ENCODE peak calls at places on chromosomes 4 and X, in five cellular contexts. E is right lobe of liver, I is astrocyte of the spinal cord, K is foreskin fibroblast, O is IMR-90. U is an unnamed sample.

GRCh38 chr4:103021120-103021519 is 1.6 kb upstream of the SLC9B1 start:
- DNase-seq in O (no peak), E (no peak), I (no peak), K (no peak), U (no peak)

GRCh38 chr4:79663157-79663556 is 255.1 kb upstream of the GK2 start:
- DNase-seq in I (no peak), K (no peak), E (no peak), O (no peak), U (no peak)

GRCh38 chr4:148056879-148057278 is 325.0 kb downstream of the ARHGAP10 start:
- DNase-seq in K (peak; percentile 65), O (peak; percentile 77), E (peak; percentile 59), I (peak; percentile 75), U (peak; percentile 29)

GRCh38 chr4:80138556-80139538 is 58.5 kb upstream of the PRDM8 start:
- DNase-seq in I (peak; percentile 53), O (peak; percentile 82), E (no peak), K (peak; percentile 78), U (no peak)

GRCh38 chr4:97867557-97868091 is 275.7 kb downstream of the STPG2 start:
- DNase-seq in O (no peak), K (no peak), E (no peak), I (no peak), U (no peak)

GRCh38 chrX:120452131-120452530 is 17.0 kb downstream of the LAMP2 start:
- DNase-seq in E (no peak), I (peak; percentile 47), K (peak; percentile 67), O (peak; percentile 26), U (peak; percentile 4)

GRCh38 chr4:6250235-6250983 is 19.2 kb upstream of the WFS1 start:
- DNase-seq in I (peak; percentile 65), K (peak; percentile 80), E (no peak), O (peak; percentile 59), U (peak; percentile 55)

GRCh38 chr4:112905728-112906127 is 143.7 kb upstream of the ANK2 start:
- DNase-seq in O (no peak), I (no peak), E (no peak), K (no peak), U (no peak)

GRCh38 chrX:41561045-41561444 is 113.9 kb downstream of the NYX start:
- DNase-seq in O (peak; percentile 95), I (peak; percentile 87), K (peak; percentile 82), E (no peak), U (peak; percentile 7)

GRCh38 chr4:74536557-74536956 is 91.6 kb downstream of the AREG start:
- DNase-seq in O (no peak), K (peak; percentile 42), I (peak; percentile 38), E (no peak), U (peak; percentile 11)
- TF ChIP-seq CTCF in O (peak; percentile 26), K (peak; percentile 3), I (peak; percentile 32), E (peak; percentile 9), U (peak; percentile 45)

GRCh38 chrX:38262715-38263620 is 42.3 kb upstream of the SRPX start:
- DNase-seq in I (peak; percentile 15), K (peak; percentile 58), E (no peak), O (peak; percentile 72), U (no peak)

GRCh38 chrX:38256019-38256418 is 35.3 kb upstream of the SRPX start:
- DNase-seq in I (no peak), E (no peak), K (no peak), O (no peak), U (no peak)

GRCh38 chrX:38260231-38260630 is 39.6 kb upstream of the SRPX start:
- DNase-seq in K (no peak), I (peak; percentile 15), O (peak; percentile 11), E (no peak), U (peak; percentile 34)
- TF ChIP-seq CTCF in K (peak; percentile 32), I (peak; percentile 45), O (peak; percentile 33), E (peak; percentile 40), U (no peak)

GRCh38 chrX:139125916-139126315 is 404.6 kb upstream of the F9 start:
- DNase-seq in O (no peak), E (no peak), K (no peak), I (no peak), U (no peak)
- TF ChIP-seq CTCF in O (no peak), E (no peak), K (no peak), I (no peak), U (no peak)

GRCh38 chrX:100647095-100647494 is 3.1 kb downstream of the SRPX2 start:
- DNase-seq in O (no peak), I (peak; percentile 45), E (no peak), K (peak; percentile 41), U (no peak)
- TF ChIP-seq CTCF in O (no peak), I (no peak), E (no peak), K (no peak), U (no peak)

GRCh38 chr4:7556558-7556957 is 121.8 kb upstream of the PSAPL1 start:
- DNase-seq in E (no peak), K (no peak), O (no peak), I (no peak), U (no peak)
- TF ChIP-seq CTCF in E (no peak), K (no peak), O (no peak), I (no peak), U (no peak)

DNA sequence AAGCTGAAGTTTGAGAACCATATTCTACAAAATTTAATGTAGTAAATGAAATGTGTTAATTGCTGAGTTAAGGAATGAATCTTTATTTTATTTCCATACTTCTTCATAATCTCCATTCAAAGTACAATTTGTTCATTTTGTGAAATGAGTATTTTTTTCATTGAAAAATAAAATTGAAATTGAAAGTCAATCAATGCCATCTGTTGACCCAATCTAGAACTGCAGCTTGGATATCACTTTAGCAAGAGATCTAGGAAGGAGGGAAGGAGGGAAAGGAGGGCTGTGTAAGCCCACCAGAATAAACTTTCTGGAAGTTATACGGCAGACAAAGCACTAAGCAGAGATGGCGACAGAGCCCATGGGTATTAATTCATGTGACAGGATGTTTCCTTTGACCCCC is 128.4 kb downstream of the ZMAT1 start:
- DNase-seq in K (peak; percentile 29), E (no peak), I (no peak), O (peak; percentile 19), U (no peak)
- TF ChIP-seq CTCF in K (peak; percentile 32), E (peak; percentile 57), I (peak; percentile 50), O (peak; percentile 51), U (peak; percentile 42)

GRCh38 chr4:18536420-18536819 is 514.9 kb upstream of the LCORL start:
- DNase-seq in O (no peak), I (no peak), K (no peak), E (no peak), U (no peak)
- TF ChIP-seq CTCF in O (no peak), I (no peak), K (no peak), E (no peak), U (no peak)

DNA sequence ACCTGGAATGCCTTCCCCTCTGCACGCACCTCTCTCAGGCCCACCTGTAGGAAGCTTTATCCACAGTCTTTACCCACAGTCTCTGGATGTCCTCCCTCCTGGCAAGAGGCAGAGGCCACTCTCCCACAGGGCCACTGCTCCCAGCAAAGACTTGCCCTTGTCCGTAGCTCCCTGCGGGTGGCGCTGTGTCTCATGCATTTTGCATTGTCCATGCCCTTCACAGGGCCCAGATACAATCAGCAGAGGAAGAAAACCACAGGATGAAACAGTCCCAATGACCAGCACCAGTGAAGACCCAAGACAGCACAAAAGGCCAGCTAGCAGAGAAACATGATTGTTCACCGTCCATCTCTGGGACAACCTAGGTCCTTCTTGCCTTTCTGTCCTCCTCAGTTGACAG is 2.1 kb upstream of the NSG1 start:
- DNase-seq in O (peak; percentile 2), I (no peak), E (no peak), K (no peak), U (no peak)
- TF ChIP-seq CTCF in O (peak; percentile 23), I (peak; percentile 37), E (no peak), K (peak; percentile 20), U (no peak)

U was measured in RWPE1.